ENCODE peak calls at places on chromosomes 2 and 18, in five cellular contexts. One of them, this sample, is unnamed.

GRCh38 chr2:131010566-131010965 is 82.7 kb downstream of the FAM168B start:
- DNase-seq in body of pancreas: no peak
- DNase-seq in hippocampal formation: no peak
- DNase-seq in Calu3: no peak
- DNase-seq in anterior cingulate cortex: no peak
- DNase-seq in this sample: no peak

GRCh38 chr2:169782513-169782912 is 16.2 kb upstream of the SSB start:
- DNase-seq in hippocampal formation: no peak
- DNase-seq in Calu3: no peak
- DNase-seq in anterior cingulate cortex: no peak
- DNase-seq in body of pancreas: no peak
- DNase-seq in this sample: no peak

GRCh38 chr2:191217580-191217979 is 27.6 kb upstream of the MYO1B start:
- DNase-seq in Calu3: no peak
- DNase-seq in body of pancreas: no peak
- DNase-seq in anterior cingulate cortex: no peak
- DNase-seq in hippocampal formation: no peak
- DNase-seq in this sample: no peak

GRCh38 chr2:86300496-86300895 is 36.9 kb downstream of the REEP1 start:
- DNase-seq in hippocampal formation: no peak
- DNase-seq in body of pancreas: no peak
- DNase-seq in anterior cingulate cortex: no peak
- DNase-seq in Calu3: no peak
- DNase-seq in this sample: no peak

GRCh38 chr2:53253244-53253643 is 514.4 kb upstream of the CHAC2 start:
- DNase-seq in hippocampal formation: no peak
- DNase-seq in anterior cingulate cortex: no peak
- DNase-seq in body of pancreas: no peak
- DNase-seq in Calu3: no peak
- DNase-seq in this sample: no peak

GRCh38 chr2:55743583-55743982 is 49.9 kb upstream of the PNPT1 start:
- DNase-seq in Calu3: no peak
- DNase-seq in body of pancreas: no peak
- DNase-seq in anterior cingulate cortex: no peak
- DNase-seq in hippocampal formation: no peak
- DNase-seq in this sample: no peak

GRCh38 chr18:6606411-6607085 is 123.0 kb upstream of the ARHGAP28 start:
- DNase-seq in Calu3: no peak
- DNase-seq in anterior cingulate cortex: no peak
- DNase-seq in body of pancreas: no peak
- DNase-seq in hippocampal formation: no peak
- DNase-seq in this sample: no peak

GRCh38 chr2:145752091-145752806 is 1232.3 kb upstream of the ZEB2 start:
- DNase-seq in body of pancreas: peak; percentile 26
- DNase-seq in Calu3: peak; percentile 60
- DNase-seq in anterior cingulate cortex: no peak
- DNase-seq in hippocampal formation: no peak
- DNase-seq in this sample: no peak

GRCh38 chr2:240518981-240519380 is 38.8 kb downstream of the ANKMY1 start:
- DNase-seq in body of pancreas: no peak
- DNase-seq in Calu3: no peak
- DNase-seq in hippocampal formation: no peak
- DNase-seq in anterior cingulate cortex: no peak
- DNase-seq in this sample: no peak

GRCh38 chr2:240997141-240997855 is 1.1 kb upstream of the SNED1 start:
- DNase-seq in anterior cingulate cortex: no peak
- DNase-seq in Calu3: no peak
- DNase-seq in body of pancreas: no peak
- DNase-seq in hippocampal formation: no peak
- DNase-seq in this sample: no peak

GRCh38 chr2:58428553-58429284 is 187.6 kb upstream of the FANCL start:
- DNase-seq in Calu3: peak; percentile 28
- DNase-seq in hippocampal formation: peak; percentile 69
- DNase-seq in body of pancreas: peak; percentile 17
- DNase-seq in anterior cingulate cortex: peak; percentile 51
- DNase-seq in this sample: peak; percentile 44

GRCh38 chr2:139031722-139032121 is 251.5 kb upstream of the NXPH2 start:
- DNase-seq in body of pancreas: no peak
- DNase-seq in anterior cingulate cortex: no peak
- DNase-seq in Calu3: peak; percentile 63
- DNase-seq in hippocampal formation: no peak
- DNase-seq in this sample: no peak

GRCh38 chr18:8938817-8939216 is 163.7 kb upstream of the NDUFV2 start:
- DNase-seq in Calu3: no peak
- DNase-seq in body of pancreas: no peak
- DNase-seq in anterior cingulate cortex: no peak
- DNase-seq in hippocampal formation: no peak
- DNase-seq in this sample: no peak

GRCh38 chr2:141201161-141201560 is 929.7 kb downstream of the LRP1B start:
- DNase-seq in body of pancreas: no peak
- DNase-seq in Calu3: no peak
- DNase-seq in anterior cingulate cortex: no peak
- DNase-seq in hippocampal formation: no peak
- DNase-seq in this sample: no peak

GRCh38 chr2:76599732-76600368 is 889.1 kb upstream of the GCFC2 start:
- DNase-seq in anterior cingulate cortex: peak; percentile 7
- DNase-seq in hippocampal formation: peak; percentile 60
- DNase-seq in Calu3: peak; percentile 10
- DNase-seq in body of pancreas: peak; percentile 69
- DNase-seq in this sample: peak; percentile 37

GRCh38 chr2:88450925-88451575 is 1.4 kb downstream of the FOXI3 start:
- DNase-seq in Calu3: no peak
- DNase-seq in hippocampal formation: no peak
- DNase-seq in body of pancreas: no peak
- DNase-seq in anterior cingulate cortex: no peak
- DNase-seq in this sample: no peak

GRCh38 chr2:96691022-96691612 is 48.6 kb downstream of the FER1L5 start:
- DNase-seq in body of pancreas: no peak
- DNase-seq in Calu3: no peak
- DNase-seq in hippocampal formation: no peak
- DNase-seq in anterior cingulate cortex: no peak
- DNase-seq in this sample: no peak

GRCh38 chr2:184351126-184351525 is 247.2 kb upstream of the ZNF804A start:
- DNase-seq in body of pancreas: no peak
- DNase-seq in Calu3: no peak
- DNase-seq in anterior cingulate cortex: no peak
- DNase-seq in hippocampal formation: no peak
- DNase-seq in this sample: no peak

GRCh38 chr2:217150236-217150635 is 290.4 kb upstream of the TNP1 start:
- DNase-seq in hippocampal formation: no peak
- DNase-seq in body of pancreas: no peak
- DNase-seq in anterior cingulate cortex: no peak
- DNase-seq in Calu3: no peak
- DNase-seq in this sample: no peak

GRCh38 chr2:145760781-145761649 is 1241.1 kb upstream of the ZEB2 start:
- DNase-seq in Calu3: peak; percentile 30
- DNase-seq in body of pancreas: no peak
- DNase-seq in hippocampal formation: no peak
- DNase-seq in anterior cingulate cortex: no peak
- DNase-seq in this sample: no peak

GRCh38 chr2:20661981-20662937 is 4.7 kb upstream of the GDF7 start:
- DNase-seq in hippocampal formation: no peak
- DNase-seq in Calu3: no peak
- DNase-seq in body of pancreas: no peak
- DNase-seq in anterior cingulate cortex: no peak
- DNase-seq in this sample: no peak

GRCh38 chr2:239820836-239821693 is 204.1 kb downstream of the NDUFA10 start:
- DNase-seq in Calu3: no peak
- DNase-seq in body of pancreas: peak; percentile 8
- DNase-seq in anterior cingulate cortex: no peak
- DNase-seq in hippocampal formation: no peak
- DNase-seq in this sample: no peak

GRCh38 chr18:37434161-37434860 is 131.3 kb downstream of the CELF4 start:
- DNase-seq in body of pancreas: no peak
- DNase-seq in hippocampal formation: no peak
- DNase-seq in anterior cingulate cortex: no peak
- DNase-seq in Calu3: no peak
- DNase-seq in this sample: no peak

GRCh38 chr2:205540066-205540465 is 142.2 kb upstream of the NRP2 start:
- DNase-seq in anterior cingulate cortex: no peak
- DNase-seq in hippocampal formation: no peak
- DNase-seq in body of pancreas: no peak
- DNase-seq in Calu3: no peak
- DNase-seq in this sample: no peak

GRCh38 chr18:70074091-70074490 is 126.4 kb upstream of the CD226 start:
- DNase-seq in hippocampal formation: no peak
- DNase-seq in body of pancreas: no peak
- DNase-seq in anterior cingulate cortex: no peak
- DNase-seq in Calu3: no peak
- DNase-seq in this sample: no peak

GRCh38 chr2:207847807-207848544 is 78.3 kb upstream of the FZD5 start:
- DNase-seq in body of pancreas: peak; percentile 86
- DNase-seq in Calu3: peak; percentile 74
- DNase-seq in hippocampal formation: no peak
- DNase-seq in anterior cingulate cortex: no peak
- DNase-seq in this sample: no peak

GRCh38 chr18:62436636-62437519 is 85.9 kb upstream of the ZCCHC2 start:
- DNase-seq in body of pancreas: peak; percentile 77
- DNase-seq in anterior cingulate cortex: peak; percentile 4
- DNase-seq in Calu3: no peak
- DNase-seq in hippocampal formation: no peak
- DNase-seq in this sample: peak; percentile 4

GRCh38 chr18:7646174-7646886 is 79.2 kb downstream of the PTPRM start:
- DNase-seq in body of pancreas: no peak
- DNase-seq in hippocampal formation: no peak
- DNase-seq in Calu3: no peak
- DNase-seq in anterior cingulate cortex: no peak
- DNase-seq in this sample: no peak

GRCh38 chr2:26651458-26652155 is 10.4 kb upstream of the CIB4 start:
- DNase-seq in body of pancreas: no peak
- DNase-seq in Calu3: no peak
- DNase-seq in anterior cingulate cortex: no peak
- DNase-seq in hippocampal formation: no peak
- DNase-seq in this sample: no peak

This sample was measured in substantia nigra.